ENCODE peak calls at places on chromosomes 16 and 17, in nine cellular contexts. E, U, V, X, L, S, M, D and Z are unnamed samples.

GRCh38 chr17:2055494-2056220 is 754 bp downstream of the HIC1 start:
- DNase-seq in E (no peak), U (peak; percentile 68), V (no peak), X (no peak), L (no peak), S (peak; percentile 24), M (no peak), D (no peak), Z (no peak)

GRCh38 chr16:26765087-26765486 is 301.6 kb upstream of the C16orf82 start:
- DNase-seq in E (peak; percentile 47), U (no peak), V (no peak), X (peak; percentile 16), L (peak; percentile 16), S (no peak), M (no peak), D (no peak), Z (no peak)

GRCh38 chr17:35257080-35257701 is 14.3 kb downstream of the SLFN5 start:
- DNase-seq in E (no peak), U (peak; percentile 74), V (no peak), X (peak; percentile 81), L (peak; percentile 89), S (no peak), M (peak; percentile 95), D (no peak), Z (peak; percentile 61)

GRCh38 chr17:74448774-74449173 is 16.9 kb downstream of the GPRC5C start:
- DNase-seq in E (no peak), U (no peak), V (no peak), X (no peak), L (no peak), S (no peak), M (no peak), D (no peak), Z (no peak)

GRCh38 chr16:2033057-2033911 is 6.6 kb downstream of the NHERF2 start:
- DNase-seq in E (no peak), U (peak; percentile 92), V (peak; percentile 76), X (peak; percentile 45), L (peak; percentile 65), S (no peak), M (no peak), D (peak; percentile 89), Z (no peak)

GRCh38 chr17:48054238-48055185 is 6.4 kb downstream of the NFE2L1 start:
- DNase-seq in E (no peak), U (peak; percentile 93), V (peak; percentile 76), X (no peak), L (no peak), S (no peak), M (peak; percentile 76), D (no peak), Z (peak; percentile 58)

GRCh38 chr17:75689441-75689873 is 22.3 kb downstream of the SAP30BP start:
- DNase-seq in E (no peak), U (no peak), V (no peak), X (no peak), L (no peak), S (peak; percentile 47), M (peak; percentile 94), D (no peak), Z (no peak)

GRCh38 chr16:66469291-66469931 is 42.3 kb downstream of the BEAN1 start:
- DNase-seq in E (no peak), U (peak; percentile 46), V (no peak), X (no peak), L (no peak), S (no peak), M (no peak), D (no peak), Z (no peak)

GRCh38 chr17:57508706-57509105 is 236.4 kb downstream of the CCDC182 start:
- DNase-seq in E (no peak), U (no peak), V (no peak), X (no peak), L (no peak), S (no peak), M (no peak), D (no peak), Z (no peak)

GRCh38 chr17:66730497-66730923 is 104.4 kb upstream of the CACNG5 start:
- DNase-seq in E (no peak), U (no peak), V (no peak), X (no peak), L (no peak), S (no peak), M (no peak), D (no peak), Z (no peak)

GRCh38 chr16:63187638-63188037 is 1151.4 kb upstream of the CDH8 start:
- DNase-seq in E (no peak), U (no peak), V (no peak), X (no peak), L (no peak), S (no peak), M (no peak), D (no peak), Z (no peak)

GRCh38 chr17:50649042-50649908 is 14.6 kb downstream of the ABCC3 start:
- DNase-seq in E (peak; percentile 49), U (no peak), V (no peak), X (no peak), L (peak; percentile 90), S (no peak), M (peak; percentile 77), D (no peak), Z (no peak)

GRCh38 chr17:1087381-1088241 is 90.7 kb downstream of the TIMM22 start:
- DNase-seq in E (peak; percentile 79), U (peak; percentile 85), V (peak; percentile 70), X (peak; percentile 81), L (peak; percentile 84), S (no peak), M (peak; percentile 85), D (peak; percentile 45), Z (peak; percentile 96)

GRCh38 chr17:41620583-41621434 is 3.6 kb downstream of the KRT17 start:
- DNase-seq in E (no peak), U (peak; percentile 47), V (no peak), X (no peak), L (no peak), S (no peak), M (peak; percentile 75), D (no peak), Z (no peak)

GRCh38 chr16:24045641-24046040 is 209.9 kb downstream of the PRKCB start:
- DNase-seq in E (peak; percentile 37), U (no peak), V (no peak), X (peak; percentile 25), L (peak; percentile 22), S (no peak), M (peak; percentile 2), D (no peak), Z (peak; percentile 1)

GRCh38 chr17:72539981-72540897 is 419.4 kb downstream of the SOX9 start:
- DNase-seq in E (peak; percentile 91), U (peak; percentile 77), V (peak; percentile 68), X (peak; percentile 56), L (peak; percentile 79), S (peak; percentile 46), M (peak; percentile 59), D (peak; percentile 69), Z (peak; percentile 60)

GRCh38 chr16:1745181-1745899 is 26.0 kb downstream of the NME3 start:
- DNase-seq in E (no peak), U (no peak), V (no peak), X (no peak), L (no peak), S (no peak), M (peak; percentile 88), D (no peak), Z (no peak)

GRCh38 chr16:89845417-89845816 is 17.1 kb downstream of the SPIRE2 start:
- DNase-seq in E (no peak), U (no peak), V (no peak), X (no peak), L (no peak), S (no peak), M (no peak), D (no peak), Z (no peak)

GRCh38 chr16:27723711-27724490 is 174.0 kb downstream of the KATNIP start:
- DNase-seq in E (no peak), U (no peak), V (no peak), X (no peak), L (no peak), S (no peak), M (peak; percentile 1), D (no peak), Z (no peak)

GRCh38 chr17:31654936-31655335 is 204.1 kb downstream of the COPRS start:
- DNase-seq in E (no peak), U (no peak), V (no peak), X (peak; percentile 58), L (no peak), S (no peak), M (peak; percentile 86), D (no peak), Z (no peak)

GRCh38 chr17:31733326-31733725 is 125.7 kb downstream of the COPRS start:
- DNase-seq in E (no peak), U (no peak), V (no peak), X (no peak), L (no peak), S (no peak), M (no peak), D (no peak), Z (no peak)

GRCh38 chr17:20300399-20301037 is 166.8 kb downstream of the LGALS9B start:
- DNase-seq in E (no peak), U (peak; percentile 76), V (no peak), X (no peak), L (no peak), S (no peak), M (no peak), D (no peak), Z (no peak)

GRCh38 chr17:40727447-40728231 is 24.1 kb upstream of the KRT24 start:
- DNase-seq in E (no peak), U (no peak), V (no peak), X (peak; percentile 56), L (no peak), S (no peak), M (peak; percentile 69), D (no peak), Z (no peak)

GRCh38 chr16:9843424-9844013 is 338.7 kb downstream of the GRIN2A start:
- DNase-seq in E (no peak), U (no peak), V (no peak), X (peak; percentile 35), L (no peak), S (no peak), M (no peak), D (no peak), Z (no peak)

GRCh38 chr16:4385789-4386451 is 14.3 kb downstream of the VASN start:
- DNase-seq in E (no peak), U (no peak), V (no peak), X (no peak), L (no peak), S (no peak), M (no peak), D (no peak), Z (no peak)

GRCh38 chr17:16197276-16197675 is 18.1 kb downstream of the NCOR1 start:
- DNase-seq in E (no peak), U (no peak), V (no peak), X (no peak), L (no peak), S (no peak), M (no peak), D (no peak), Z (no peak)

GRCh38 chr17:8038954-8039610 is at the start of gene ALOX15B:
- DNase-seq in E (no peak), U (no peak), V (no peak), X (no peak), L (no peak), S (no peak), M (peak; percentile 58), D (no peak), Z (no peak)

GRCh38 chr16:79668502-79668901 is 68.0 kb upstream of the MAF start:
- DNase-seq in E (no peak), U (no peak), V (no peak), X (no peak), L (no peak), S (no peak), M (no peak), D (no peak), Z (no peak)

GRCh38 chr16:67675579-67675935 is 8.9 kb downstream of the C16orf86 start:
- DNase-seq in E (no peak), U (no peak), V (no peak), X (no peak), L (no peak), S (no peak), M (no peak), D (no peak), Z (no peak)

GRCh38 chr16:67244387-67245188 is 2.7 kb downstream of the FHOD1 start:
- DNase-seq in E (no peak), U (peak; percentile 83), V (peak; percentile 77), X (peak; percentile 45), L (peak; percentile 82), S (peak; percentile 69), M (peak; percentile 92), D (no peak), Z (no peak)

GRCh38 chr16:52372313-52372712 is 174.6 kb downstream of the TOX3 start:
- DNase-seq in E (no peak), U (no peak), V (no peak), X (no peak), L (no peak), S (no peak), M (no peak), D (no peak), Z (no peak)